ENCODE peak calls at places on chromosome 14, in eight cellular contexts. P, V, F, G, A, Z, C and B are unnamed samples.
A peak's percentile ranks its signal among the peaks of the same experiment; 100 is the strongest.

GRCh38 chr14:81400202-81400678 is at the start of gene STON2:
- DNase-seq in P (no peak), Z (peak; percentile 67), G (peak; percentile 98), C (no peak), F (no peak), V (peak; percentile 93), A (peak; percentile 69), B (no peak)

GRCh38 chr14:53841109-53842099 is 115.2 kb downstream of the BMP4 start:
- DNase-seq in A (no peak), V (peak; percentile 65), P (no peak), Z (no peak), C (no peak), G (no peak), F (no peak), B (no peak)

GRCh38 chr14:102419716-102420115 is 57.0 kb downstream of the TECPR2 start:
- DNase-seq in Z (no peak), F (no peak), C (no peak), G (no peak), P (no peak), V (no peak), A (no peak), B (no peak)

GRCh38 chr14:85934886-85935254 is 404.9 kb downstream of the FLRT2 start:
- DNase-seq in P (no peak), F (no peak), Z (peak; percentile 16), A (no peak), G (peak; percentile 2), V (peak; percentile 61), C (no peak), B (no peak)

GRCh38 chr14:56379956-56380355 is 199.6 kb upstream of the TMEM260 start:
- DNase-seq in V (no peak), F (no peak), A (peak; percentile 19), P (no peak), Z (no peak), G (no peak), C (no peak), B (no peak)

GRCh38 chr14:103897075-103897947 is 30.9 kb upstream of the TDRD9 start:
- DNase-seq in V (no peak), C (no peak), P (no peak), A (peak; percentile 93), Z (no peak), F (no peak), G (no peak), B (no peak)

GRCh38 chr14:68146812-68147211 is 327.2 kb downstream of the RAD51B start:
- DNase-seq in A (no peak), V (peak; percentile 63), C (no peak), G (peak; percentile 91), P (no peak), Z (no peak), F (peak; percentile 96), B (no peak)

GRCh38 chr14:60561845-60562746 is 53.1 kb downstream of the SIX6 start:
- DNase-seq in C (peak; percentile 23), A (peak; percentile 20), P (peak; percentile 94), Z (peak; percentile 67), F (peak; percentile 82), V (peak; percentile 77), G (peak; percentile 94), B (peak; percentile 51)

GRCh38 chr14:77222546-77223225 is 41.1 kb downstream of the TMEM63C start:
- DNase-seq in G (no peak), F (no peak), P (peak; percentile 76), A (no peak), V (no peak), C (no peak), Z (no peak), B (no peak)

GRCh38 chr14:76109087-76109880 is 42.4 kb upstream of the GPATCH2L start:
- DNase-seq in G (peak; percentile 26), C (no peak), A (no peak), P (no peak), F (no peak), V (peak; percentile 12), Z (no peak), B (no peak)

GRCh38 chr14:86824167-86824566 is 1168.8 kb downstream of the GALC start:
- DNase-seq in C (no peak), G (no peak), A (no peak), P (no peak), F (no peak), Z (no peak), V (no peak), B (no peak)

GRCh38 chr14:61601923-61602732 is 93.2 kb upstream of the HIF1A start:
- DNase-seq in G (no peak), Z (peak; percentile 70), V (no peak), C (no peak), A (no peak), P (no peak), F (no peak), B (no peak)

GRCh38 chr14:89393346-89393745 is 23.7 kb downstream of the FOXN3 start:
- DNase-seq in C (no peak), V (no peak), Z (no peak), P (no peak), G (no peak), A (no peak), F (peak; percentile 11), B (no peak)

GRCh38 chr14:87935081-87935828 is 57.7 kb downstream of the GALC start:
- DNase-seq in F (no peak), A (no peak), P (no peak), Z (no peak), G (no peak), C (no peak), V (no peak), B (no peak)

GRCh38 chr14:36785511-36785910 is 123.9 kb downstream of the PAX9 start:
- DNase-seq in V (peak; percentile 43), A (no peak), C (no peak), G (no peak), P (no peak), Z (no peak), F (no peak), B (no peak)

GRCh38 chr14:102464846-102465341 is 44.7 kb downstream of the ANKRD9 start:
- DNase-seq in A (peak; percentile 87), P (no peak), G (no peak), V (no peak), F (no peak), C (no peak), Z (no peak), B (no peak)

GRCh38 chr14:64566651-64567122 is 16.9 kb downstream of the PPP1R36 start:
- DNase-seq in F (no peak), P (peak; percentile 47), Z (peak; percentile 21), A (no peak), V (no peak), G (no peak), C (no peak), B (no peak)
- TF ChIP-seq CTCF in F (no peak), P (no peak), Z (no peak), A (no peak), V (no peak), G (no peak), C (no peak), B (no peak)

DNA sequence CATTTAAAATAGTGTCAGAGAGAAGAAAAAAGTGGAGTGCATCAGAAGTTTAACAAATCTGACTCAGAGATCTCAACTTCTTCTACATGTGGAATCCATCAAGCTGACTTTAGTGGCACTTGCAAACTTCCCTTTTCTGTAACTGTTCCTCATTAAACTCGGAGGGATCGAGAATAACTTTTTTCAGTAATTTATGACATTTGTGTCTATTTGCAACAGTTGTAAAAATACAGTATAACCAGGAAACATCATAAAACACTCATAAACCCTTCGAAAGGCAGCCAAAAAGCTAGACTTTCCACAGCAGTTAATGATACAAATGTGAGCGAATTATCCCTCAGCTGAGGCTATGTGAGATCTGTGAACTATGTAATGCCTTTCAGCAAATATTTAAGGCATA is 1936.8 kb upstream of the SEL1L start:
- DNase-seq in C (no peak), P (no peak), V (no peak), F (no peak), Z (peak; percentile 18), G (no peak), A (no peak), B (no peak)
- TF ChIP-seq CTCF in C (no peak), P (no peak), V (no peak), F (no peak), Z (no peak), G (no peak), A (no peak), B (no peak)

GRCh38 chr14:38366374-38366773 is 110.5 kb upstream of the CLEC14A start:
- DNase-seq in V (no peak), A (no peak), F (no peak), P (peak; percentile 6), G (peak; percentile 9), Z (no peak), C (no peak), B (no peak)

GRCh38 chr14:38363217-38363616 is 107.3 kb upstream of the CLEC14A start:
- DNase-seq in F (no peak), Z (no peak), A (no peak), C (no peak), P (no peak), V (no peak), G (no peak), B (no peak)

DNA sequence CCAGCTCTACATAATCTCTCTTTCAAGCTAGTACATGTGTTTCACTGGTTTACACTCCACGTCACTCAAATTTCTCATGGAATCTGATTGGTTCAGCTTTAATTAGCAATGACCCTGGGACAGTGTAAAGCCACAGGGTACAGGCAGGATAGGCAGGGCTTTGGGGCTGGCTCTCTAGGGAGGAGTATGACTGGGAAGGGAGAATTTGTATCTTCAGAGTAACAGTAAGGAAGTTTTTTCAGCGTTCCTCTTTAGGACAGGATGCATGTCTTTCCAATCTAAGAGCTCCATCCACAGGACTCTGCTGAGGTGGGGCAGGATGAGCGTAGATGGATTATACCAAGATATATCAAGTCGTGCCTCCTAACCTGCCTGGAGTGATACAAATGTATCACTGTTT is 112.0 kb upstream of the CLEC14A start:
- DNase-seq in P (no peak), V (no peak), Z (no peak), A (no peak), F (no peak), C (no peak), G (no peak), B (no peak)
- TF ChIP-seq CTCF in P (peak; percentile 10), V (no peak), Z (no peak), A (no peak), F (no peak), C (no peak), G (no peak), B (no peak)

DNA sequence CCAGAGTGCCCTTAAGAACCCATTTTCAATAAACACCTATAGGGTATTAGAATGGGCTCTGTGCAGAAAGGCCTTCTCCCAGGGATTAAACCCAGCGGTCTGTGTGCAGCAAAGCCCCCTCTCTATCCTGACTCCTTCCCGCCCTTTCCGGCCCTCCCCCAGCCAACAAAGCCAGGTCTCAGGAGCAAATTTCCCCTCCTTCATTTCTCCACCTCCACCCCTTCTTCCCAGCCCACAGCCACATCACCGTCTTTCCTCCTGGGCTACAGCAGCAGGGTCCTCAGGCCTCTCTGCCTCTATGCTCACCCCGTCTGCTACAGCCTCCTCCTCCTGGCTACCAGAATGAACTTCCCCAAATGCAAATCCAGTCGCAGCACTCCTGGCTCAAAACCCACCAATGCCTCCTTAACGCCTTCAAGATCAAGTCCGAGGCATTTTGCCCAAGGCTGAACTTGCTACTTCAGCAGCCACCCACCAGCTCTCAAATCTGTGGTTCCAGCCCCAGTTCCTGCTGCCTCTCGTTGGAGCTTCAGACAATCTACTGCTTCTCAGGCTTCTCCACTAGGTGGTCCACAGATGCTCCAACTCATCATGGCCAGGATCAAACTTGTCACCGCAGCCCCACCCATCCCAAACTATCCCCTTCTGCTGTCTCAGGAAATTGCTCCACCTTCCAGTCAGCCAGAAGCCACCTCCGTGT is 134.8 kb downstream of the BCL11B start:
- DNase-seq in F (no peak), G (no peak), P (no peak), A (peak; percentile 6), C (no peak), Z (peak; percentile 38), V (no peak), B (no peak)
- TF ChIP-seq CTCF in F (no peak), G (no peak), P (no peak), A (no peak), C (no peak), Z (no peak), V (no peak), B (no peak)

GRCh38 chr14:106564058-106564643 is 1037.8 kb downstream of the TMEM121 start:
- DNase-seq in A (peak; percentile 49), G (peak; percentile 16), V (no peak), P (peak; percentile 21), F (no peak), C (no peak), Z (peak; percentile 66), B (no peak)
- TF ChIP-seq CTCF in A (peak; percentile 58), G (peak; percentile 41), V (no peak), P (peak; percentile 31), F (no peak), C (no peak), Z (peak; percentile 91), B (no peak)